ENCODE peak calls at places on chromosome 20, in four cellular contexts. B, U, G and S are unnamed samples.

GRCh38 chr20:23120936-23121765 is 35.0 kb upstream of the CD93 start:
- DNase-seq in B (no peak), U (no peak), G (no peak), S (no peak)

GRCh38 chr20:45919951-45920794 is 8.2 kb upstream of the PLTP start:
- DNase-seq in B (peak; percentile 82), U (peak; percentile 94), G (no peak), S (no peak)

GRCh38 chr20:40856653-40857052 is 167.6 kb upstream of the MAFB start:
- DNase-seq in B (no peak), U (no peak), G (no peak), S (no peak)

GRCh38 chr20:48538058-48538825 is 289.6 kb downstream of the PREX1 start:
- DNase-seq in B (peak; percentile 2), U (no peak), G (peak; percentile 23), S (peak; percentile 24)

GRCh38 chr20:41169791-41170351 is 32.5 kb downstream of the PLCG1 start:
- DNase-seq in B (peak; percentile 94), U (peak; percentile 48), G (no peak), S (peak; percentile 30)

GRCh38 chr20:48139262-48140041 is 354.2 kb upstream of the SULF2 start:
- DNase-seq in B (no peak), U (no peak), G (peak; percentile 37), S (no peak)

GRCh38 chr20:13741879-13742278 is 42.8 kb downstream of the ESF1 start:
- DNase-seq in B (no peak), U (no peak), G (no peak), S (no peak)

GRCh38 chr20:61056627-61057312 is 195.3 kb upstream of the CDH4 start:
- DNase-seq in B (no peak), U (no peak), G (no peak), S (no peak)

GRCh38 chr20:58829531-58829941 is 21.2 kb downstream of the GNAS-AS1 start:
- DNase-seq in B (peak; percentile 18), U (no peak), G (no peak), S (no peak)

GRCh38 chr20:59701236-59701635 is 96.9 kb downstream of the PHACTR3 start:
- DNase-seq in B (no peak), U (no peak), G (no peak), S (no peak)

GRCh38 chr20:60138263-60139127 is 180.3 kb downstream of the CDH26 start:
- DNase-seq in B (no peak), U (peak; percentile 18), G (no peak), S (no peak)

GRCh38 chr20:36084356-36084755 is 70.2 kb upstream of the EPB41L1 start:
- DNase-seq in B (no peak), U (no peak), G (no peak), S (no peak)

GRCh38 chr20:23358923-23359572 is 2.9 kb upstream of the GZF1 start:
- DNase-seq in B (no peak), U (no peak), G (no peak), S (no peak)

GRCh38 chr20:44496976-44497375 is 21.3 kb downstream of the TTPAL start:
- DNase-seq in B (peak; percentile 97), U (peak; percentile 61), G (peak; percentile 78), S (no peak)

GRCh38 chr20:33183292-33183691 is 15.3 kb downstream of the BPIFA2 start:
- DNase-seq in B (no peak), U (no peak), G (no peak), S (no peak)

GRCh38 chr20:33177866-33178265 is 9.9 kb downstream of the BPIFA2 start:
- DNase-seq in B (no peak), U (no peak), G (no peak), S (no peak)

GRCh38 chr20:33180169-33180568 is 12.2 kb downstream of the BPIFA2 start:
- DNase-seq in B (no peak), U (no peak), G (no peak), S (no peak)

GRCh38 chr20:33178726-33179125 is 10.8 kb downstream of the BPIFA2 start:
- DNase-seq in B (no peak), U (no peak), G (no peak), S (no peak)

DNA sequence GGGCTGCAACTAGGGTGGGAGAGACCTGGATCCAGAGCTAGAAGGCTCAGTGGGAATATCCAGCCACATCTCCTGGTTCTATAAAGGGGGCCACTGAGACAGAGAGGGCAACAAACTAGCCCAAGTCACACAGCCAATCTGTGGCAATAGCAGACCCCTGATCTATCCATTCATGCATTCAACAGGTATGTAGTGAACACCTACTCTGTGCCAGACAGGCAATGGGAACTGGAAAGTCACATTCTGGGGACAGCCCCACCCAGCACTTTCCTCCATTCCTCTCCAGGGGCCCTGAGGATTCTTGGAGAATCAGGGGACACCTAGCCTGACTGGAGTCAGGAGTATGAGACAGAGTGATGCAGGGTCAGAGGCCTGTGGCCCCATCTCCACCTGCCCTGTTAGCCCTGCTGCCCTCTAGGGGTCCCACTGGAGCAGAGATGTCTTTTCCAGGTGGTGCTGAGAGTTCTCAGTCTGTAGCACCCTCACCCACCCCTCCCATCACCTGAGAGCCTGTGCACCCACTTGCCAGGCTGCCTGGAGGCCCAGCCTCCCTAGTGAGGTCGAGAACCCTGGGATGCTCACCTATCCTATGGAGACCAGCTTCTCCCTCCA is 13.6 kb downstream of the BPIFA2 start:
- DNase-seq in B (no peak), U (no peak), G (no peak), S (no peak)
- TF ChIP-seq CTCF in B (no peak), U (no peak), G (no peak), S (no peak)

DNA sequence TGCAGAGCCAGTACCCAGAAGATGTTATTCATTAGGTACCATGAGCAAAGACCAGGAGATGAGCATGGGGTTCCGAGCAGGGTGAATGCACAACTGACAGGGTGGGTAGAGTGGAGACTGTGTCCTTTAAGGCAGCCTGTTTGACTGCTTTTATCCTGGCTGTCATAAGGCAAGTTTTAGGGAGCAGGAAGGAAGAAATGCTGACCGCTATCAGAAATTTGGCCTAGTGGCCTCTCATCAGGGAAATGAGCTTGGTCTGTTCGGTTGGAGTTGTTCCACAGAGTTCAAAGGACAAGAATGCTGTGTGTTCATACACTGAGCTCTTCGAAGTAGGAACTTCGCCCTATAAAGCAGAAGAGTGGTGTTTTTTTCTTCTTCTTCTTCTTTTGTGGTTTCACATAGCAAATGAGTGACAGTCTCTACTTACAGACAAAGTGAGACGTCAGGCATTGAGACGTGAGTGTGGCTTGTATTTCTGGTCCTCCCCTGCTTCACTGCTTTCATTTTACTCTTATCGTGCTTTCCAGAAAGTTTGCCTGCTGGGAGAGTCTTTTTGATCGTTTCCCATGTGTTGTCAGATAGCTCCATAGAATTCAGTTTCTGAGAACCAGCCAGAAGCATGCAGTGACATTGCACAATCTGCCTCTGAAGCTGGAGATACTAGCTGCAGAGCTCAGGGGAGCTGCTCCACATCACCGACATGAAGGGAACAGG is at the start of gene CASS4:
- DNase-seq in B (peak; percentile 83), U (peak; percentile 93), G (peak; percentile 70), S (no peak)
- H3K4me3 ChIP-seq in B (no peak within 1 kb of the TSS), U (peak within 1 kb of the TSS; percentile 67), G (peak within 1 kb of the TSS; percentile 58), S (peak within 1 kb of the TSS; percentile 3)

GRCh38 chr20:5950271-5951031 is at the start of the genes MCM8 and TRMT6:
- DNase-seq in B (peak; percentile 94), U (peak; percentile 94), G (peak; percentile 66), S (peak; percentile 83)

GRCh38 chr20:5949943-5950270 is 426 bp downstream of the TRMT6 start:
- DNase-seq in B (no peak), U (no peak), G (no peak), S (no peak)

GRCh38 chr20:5945963-5946362 is 4.4 kb downstream of the TRMT6 start:
- DNase-seq in B (peak; percentile 95), U (peak; percentile 82), G (no peak), S (peak; percentile 53)

GRCh38 chr20:5947276-5947675 is 3.1 kb downstream of the TRMT6 start:
- DNase-seq in B (peak; percentile 83), U (no peak), G (no peak), S (no peak)
- TF ChIP-seq CTCF in B (no peak), U (no peak), G (no peak), S (no peak)

DNA sequence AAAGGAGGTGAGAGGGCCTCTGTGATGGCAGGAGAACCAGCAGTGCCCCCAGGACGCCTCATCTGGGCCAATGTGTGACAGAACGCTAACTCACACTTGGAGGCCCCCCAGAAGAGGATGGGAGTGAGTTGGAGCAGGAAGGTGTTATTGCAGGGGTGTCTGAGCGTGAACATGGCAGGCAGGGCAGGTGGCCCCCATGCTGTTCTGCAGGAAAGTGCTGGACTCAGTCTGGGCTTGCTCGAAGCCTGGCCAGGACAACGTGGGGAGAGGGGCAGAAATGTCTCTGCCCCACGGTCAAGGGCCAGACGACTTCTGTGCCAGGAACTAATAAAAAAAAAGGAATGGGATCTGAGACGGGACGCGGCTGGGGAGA is 931 bp upstream of the EBF4 start:
- DNase-seq in B (no peak), U (no peak), G (no peak), S (no peak)
- H3K4me3 ChIP-seq in B (no peak overlapping the region), U (peak overlapping the region; percentile 28), G (peak overlapping the region; percentile 50), S (no peak overlapping the region)

DNA sequence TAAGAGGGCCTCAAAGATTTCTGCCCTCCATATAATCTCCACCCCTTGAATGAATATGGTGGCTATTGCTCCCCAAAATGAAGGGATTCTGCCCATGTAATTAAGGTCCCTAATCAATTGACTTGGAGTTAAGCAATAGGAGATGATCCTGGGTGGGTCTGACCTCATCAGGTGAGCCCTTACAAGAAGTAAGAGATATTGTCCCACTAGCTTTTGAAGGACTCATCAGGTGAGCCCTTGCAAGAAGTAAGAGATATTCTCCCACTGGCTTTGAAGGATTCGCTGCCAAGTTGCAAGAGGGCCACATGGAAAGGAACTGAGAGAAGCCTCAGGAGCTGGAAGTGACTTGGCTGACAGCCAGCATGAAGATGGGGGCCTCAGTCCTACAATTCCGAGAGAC is 103.4 kb downstream of the BMP7 start:
- DNase-seq in B (no peak), U (no peak), G (no peak), S (no peak)
- TF ChIP-seq CTCF in B (no peak), U (no peak), G (no peak), S (no peak)

GRCh38 chr20:63009988-63010769 is 3.4 kb upstream of the BHLHE23 start:
- DNase-seq in B (peak; percentile 16), U (no peak), G (no peak), S (no peak)
- H3K4me3 ChIP-seq in B (no peak overlapping the region), U (no peak overlapping the region), G (no peak overlapping the region), S (no peak overlapping the region)

GRCh38 chr20:30376767-30377658 is 880.5 kb upstream of the DEFB115 start:
- DNase-seq in B (peak; percentile 72), U (peak; percentile 83), G (peak; percentile 14), S (peak; percentile 26)
- TF ChIP-seq CTCF in B (peak; percentile 36), U (peak; percentile 55), G (peak; percentile 72), S (peak; percentile 42)

GRCh38 chr20:9024996-9025395 is 43.9 kb upstream of the PLCB4 start:
- DNase-seq in B (no peak), U (no peak), G (no peak), S (no peak)
- H3K4me3 ChIP-seq in B (no peak overlapping the region), U (no peak overlapping the region), G (no peak overlapping the region), S (no peak overlapping the region)

DNA sequence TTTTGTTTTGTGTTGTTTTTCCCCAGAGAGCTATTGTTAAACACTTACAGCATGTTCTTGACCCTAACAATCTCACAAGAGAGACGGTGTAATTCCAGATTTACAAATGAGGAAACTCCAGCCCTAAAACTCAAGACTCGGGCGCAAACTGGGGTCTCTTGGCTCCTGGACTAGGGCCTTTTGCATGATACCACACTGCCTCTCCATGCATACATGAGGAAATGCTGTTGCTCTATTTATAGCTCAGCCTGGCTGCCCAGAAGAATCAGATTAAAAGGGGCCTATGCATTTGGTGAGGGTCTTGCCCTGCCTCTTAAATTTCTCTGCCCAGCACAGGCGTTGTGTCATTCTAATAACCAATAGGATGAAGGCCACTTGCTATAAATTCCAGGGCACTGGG is 30.5 kb upstream of the SNRPB2 start:
- DNase-seq in B (no peak), U (no peak), G (no peak), S (no peak)
- TF ChIP-seq CTCF in B (no peak), U (no peak), G (no peak), S (no peak)